ENCODE peak calls at places on chromosomes 13 and 19, in four cellular contexts. I is heart left ventricle; O is stimulated activated naive CD8-positive, alpha-beta T cell treated with anti-CD3 and anti-CD28 coated beads, Interleukin-15, Interleukin-2, amounts not matched to agents 100 U/mL and 50 U/mL, for 24 hours; G is caudate nucleus. Y is an unnamed sample.
A peak's percentile ranks its signal among the peaks of the same experiment; 100 is the strongest.

GRCh38 chr13:97506511-97506910 is 72.5 kb downstream of the RAP2A start:
- DNase-seq in I (no peak), O (no peak), G (peak; percentile 8), Y (no peak)

GRCh38 chr13:102400619-102401125 is 1.2 kb downstream of the FGF14 start:
- DNase-seq in I (peak; percentile 25), O (peak; percentile 6), G (peak; percentile 53), Y (no peak)

GRCh38 chr19:10760268-10760944 is 42.5 kb downstream of the DNM2 start:
- DNase-seq in O (peak; percentile 48), G (peak; percentile 13), I (no peak), Y (no peak)

GRCh38 chr13:43293986-43294880 is 270.8 kb downstream of the DNAJC15 start:
- DNase-seq in I (no peak), G (no peak), O (no peak), Y (no peak)

GRCh38 chr13:72458701-72459100 is 268.7 kb downstream of the MZT1 start:
- DNase-seq in I (no peak), O (no peak), G (no peak), Y (no peak)

GRCh38 chr13:30708541-30708940 is 26.8 kb upstream of the ALOX5AP start:
- DNase-seq in O (no peak), I (no peak), G (no peak), Y (no peak)

GRCh38 chr19:15332311-15332996 is at the start of gene BRD4:
- DNase-seq in I (peak; percentile 85), G (peak; percentile 70), O (peak; percentile 87), Y (peak; percentile 50)

GRCh38 chr19:34366670-34367423 is 1.9 kb downstream of the GPI start:
- DNase-seq in G (no peak), O (no peak), I (no peak), Y (no peak)

GRCh38 chr13:111219950-111220349 is 100.5 kb upstream of the TEX29 start:
- DNase-seq in I (no peak), O (no peak), G (no peak), Y (no peak)

GRCh38 chr19:7888145-7888825 is at the start of gene LRRC8E:
- DNase-seq in I (no peak), O (peak; percentile 67), G (no peak), Y (no peak)

GRCh38 chr13:25300861-25301346 is 521 bp upstream of the NUP58 start:
- DNase-seq in O (peak; percentile 42), I (peak; percentile 47), G (peak; percentile 73), Y (no peak)

GRCh38 chr13:59038824-59039223 is 1124.9 kb downstream of the DIAPH3 start:
- DNase-seq in O (no peak), I (no peak), G (no peak), Y (no peak)

GRCh38 chr19:31231181-31231580 is 118.1 kb downstream of the TSHZ3 start:
- DNase-seq in I (no peak), G (no peak), O (no peak), Y (no peak)

GRCh38 chr19:50050406-50051223 is 24.8 kb downstream of the ZNF473 start:
- DNase-seq in I (peak; percentile 89), G (peak; percentile 79), O (peak; percentile 78), Y (peak; percentile 81)

GRCh38 chr13:71417205-71417604 is 449.8 kb downstream of the DACH1 start:
- DNase-seq in I (no peak), G (no peak), O (no peak), Y (no peak)

GRCh38 chr13:89827552-89827951 is 1519.9 kb upstream of the MIR17HG start:
- DNase-seq in I (no peak), G (no peak), O (no peak), Y (no peak)

GRCh38 chr13:94228781-94229180 is 250.7 kb downstream of the DCT start:
- DNase-seq in O (no peak), I (no peak), G (no peak), Y (no peak)

GRCh38 chr13:112058519-112058873 is 8.5 kb upstream of the SOX1 start:
- DNase-seq in G (no peak), O (no peak), I (no peak), Y (no peak)

GRCh38 chr19:35318679-35319448 is 10.1 kb upstream of the CD22 start:
- DNase-seq in I (no peak), O (peak; percentile 33), G (peak; percentile 55), Y (no peak)

GRCh38 chr13:99265823-99266426 is 7.7 kb upstream of the GPR18 start:
- DNase-seq in O (no peak), G (no peak), I (no peak), Y (peak; percentile 40)

GRCh38 chr19:48815870-48816501 is 5.2 kb upstream of the BCAT2 start:
- DNase-seq in I (no peak), O (no peak), G (no peak), Y (peak; percentile 32)

GRCh38 chr13:31719214-31719613 is 20.1 kb upstream of the RXFP2 start:
- DNase-seq in G (no peak), I (no peak), O (no peak), Y (no peak)

GRCh38 chr19:40466219-40467006 is at the start of gene SPTBN4:
- DNase-seq in G (peak; percentile 74), I (peak; percentile 61), O (peak; percentile 72), Y (no peak)

GRCh38 chr19:40398417-40399056 is 8.6 kb upstream of the HIPK4 start:
- DNase-seq in G (peak; percentile 45), O (peak; percentile 67), I (no peak), Y (no peak)

GRCh38 chr19:7230826-7231225 is 63.4 kb downstream of the INSR start:
- DNase-seq in I (peak; percentile 86), G (no peak), O (no peak), Y (no peak)

GRCh38 chr19:32611161-32611560 is 30.2 kb downstream of the PDCD5 start:
- DNase-seq in G (no peak), O (no peak), I (no peak), Y (no peak)

Y was measured in COR-L47.